ENCODE peak calls at places on chromosomes 11 and 22, in four cellular contexts. H is stromal cell of bone marrow, X is epithelial cell of proximal tubule, D is astrocyte. I is an unnamed sample.

GRCh38 chr11:93729129-93729616 is 12.1 kb downstream of the TAF1D start:
- DNase-seq in X (no peak), D (no peak), H (no peak), I (no peak)

GRCh38 chr11:124315052-124315451 is 1.3 kb upstream of the OR8D1 start:
- DNase-seq in H (no peak), D (peak; percentile 58), X (no peak), I (no peak)

GRCh38 chr22:46171940-46172339 is 21.6 kb downstream of the PPARA start:
- DNase-seq in H (peak; percentile 54), X (no peak), D (peak; percentile 71), I (peak; percentile 12)

GRCh38 chr11:74288161-74288560 is 23.3 kb downstream of the P4HA3 start:
- DNase-seq in H (peak; percentile 95), D (peak; percentile 98), X (peak; percentile 48), I (peak; percentile 82)

GRCh38 chr22:27397036-27397947 is 404.3 kb downstream of the MN1 start:
- DNase-seq in H (no peak), X (no peak), D (no peak), I (no peak)

GRCh38 chr11:61150656-61151544 is 10.3 kb downstream of the VPS37C start:
- DNase-seq in X (no peak), H (no peak), D (no peak), I (no peak)

GRCh38 chr11:100980156-100980555 is 149.5 kb downstream of the PGR start:
- DNase-seq in H (peak; percentile 13), X (peak; percentile 9), D (no peak), I (no peak)

GRCh38 chr11:63837719-63838118 is 1.2 kb upstream of the MARK2 start:
- DNase-seq in H (no peak), X (no peak), D (no peak), I (no peak)

GRCh38 chr22:20996598-20997535 is 5.1 kb downstream of the THAP7 start:
- DNase-seq in H (no peak), D (no peak), X (no peak), I (no peak)

GRCh38 chr11:27640954-27641353 is 59.3 kb downstream of the BDNF start:
- DNase-seq in H (no peak), D (no peak), X (no peak), I (no peak)

GRCh38 chr11:134118016-134118415 is 49.1 kb downstream of the JAM3 start:
- DNase-seq in X (no peak), D (peak; percentile 31), H (no peak), I (no peak)

GRCh38 chr11:82038151-82038550 is 695.5 kb downstream of the FAM181B start:
- DNase-seq in X (no peak), H (no peak), D (no peak), I (no peak)

GRCh38 chr22:29202231-29203192 is 3.2 kb upstream of the EMID1 start:
- DNase-seq in D (peak; percentile 46), H (no peak), X (no peak), I (peak; percentile 8)

GRCh38 chr11:41479179-41479578 is 19.7 kb upstream of the LRRC4C start:
- DNase-seq in D (no peak), X (no peak), H (no peak), I (no peak)

GRCh38 chr11:125902927-125903752 is at the start of gene PUS3:
- DNase-seq in D (peak; percentile 63), H (peak; percentile 74), X (peak; percentile 35), I (peak; percentile 55)

GRCh38 chr11:68044145-68044813 is 5.5 kb downstream of the TCIRG1 start:
- DNase-seq in D (no peak), X (no peak), H (no peak), I (no peak)

GRCh38 chr11:65279713-65280459 is 18.1 kb downstream of the POLA2 start:
- DNase-seq in H (peak; percentile 74), X (peak; percentile 89), D (peak; percentile 98), I (peak; percentile 38)

I was measured in fibroblast of the conjunctiva.